ENCODE peak calls at places on chromosomes 5 and 9, in four cellular contexts. One of them, this sample, is unnamed.

GRCh38 chr9:136660971-136661540 is 1.7 kb upstream of the EGFL7 start:
- DNase-seq in A549: no peak
- DNase-seq in cardiac muscle cell: no peak
- DNase-seq in H1: no peak
- DNase-seq in this sample: no peak

GRCh38 chr9:71465392-71465791 is 302.9 kb downstream of the CEMIP2 start:
- DNase-seq in A549: no peak
- DNase-seq in cardiac muscle cell: no peak
- DNase-seq in H1: no peak
- DNase-seq in this sample: no peak

GRCh38 chr9:2979893-2980292 is 136.0 kb upstream of the PUM3 start:
- DNase-seq in A549: no peak
- DNase-seq in cardiac muscle cell: no peak
- DNase-seq in H1: no peak
- DNase-seq in this sample: no peak

GRCh38 chr5:171023508-171023907 is 161.7 kb downstream of the RANBP17 start:
- DNase-seq in A549: peak; percentile 10
- DNase-seq in cardiac muscle cell: no peak
- DNase-seq in H1: no peak
- DNase-seq in this sample: no peak

GRCh38 chr9:4750021-4750673 is 9.1 kb upstream of the AK3 start:
- DNase-seq in A549: peak; percentile 46
- DNase-seq in cardiac muscle cell: peak; percentile 67
- DNase-seq in H1: no peak
- DNase-seq in this sample: peak; percentile 55

GRCh38 chr5:67516959-67517358 is 320.4 kb upstream of the CD180 start:
- DNase-seq in A549: peak; percentile 12
- DNase-seq in cardiac muscle cell: peak; percentile 72
- DNase-seq in H1: no peak
- DNase-seq in this sample: peak; percentile 42

GRCh38 chr5:135447298-135447929 is at the start of gene DCANP1:
- DNase-seq in A549: no peak
- DNase-seq in cardiac muscle cell: no peak
- DNase-seq in H1: no peak
- DNase-seq in this sample: peak; percentile 19

GRCh38 chr5:133485468-133485867 is 126.9 kb downstream of the FSTL4 start:
- DNase-seq in A549: no peak
- DNase-seq in cardiac muscle cell: no peak
- DNase-seq in H1: no peak
- DNase-seq in this sample: no peak

GRCh38 chr5:65749956-65750355 is 28.0 kb downstream of the NLN start:
- DNase-seq in A549: no peak
- DNase-seq in cardiac muscle cell: no peak
- DNase-seq in H1: no peak
- DNase-seq in this sample: no peak

GRCh38 chr5:157177935-157178334 is 2.7 kb upstream of the ITK start:
- DNase-seq in A549: peak; percentile 4
- DNase-seq in cardiac muscle cell: no peak
- DNase-seq in H1: no peak
- DNase-seq in this sample: no peak
- H3K4me3 ChIP-seq in A549: no peak overlapping the region
- H3K4me3 ChIP-seq in cardiac muscle cell: no peak overlapping the region
- H3K4me3 ChIP-seq in H1: no peak overlapping the region
- H3K4me3 ChIP-seq in this sample: no peak overlapping the region

DNA sequence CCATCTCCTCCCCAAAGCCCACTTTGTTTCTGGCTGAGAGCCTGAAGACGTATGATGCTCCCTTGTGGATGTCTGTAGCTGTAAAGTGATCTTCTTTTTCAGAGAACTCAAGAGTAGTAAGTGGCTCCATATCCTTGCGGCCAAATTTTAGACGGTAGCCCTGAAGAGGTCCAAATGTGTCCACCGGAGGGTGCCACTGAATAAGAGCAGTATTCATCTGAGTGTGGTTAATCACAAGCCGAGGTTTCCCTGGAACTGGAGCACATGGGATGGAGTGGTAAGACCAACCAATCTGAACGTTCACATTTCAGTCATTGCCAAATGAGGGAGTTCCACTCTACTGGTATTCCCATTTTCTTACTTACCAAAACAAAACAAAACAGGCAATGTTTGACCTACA is 686.5 kb upstream of the DMAC1 start:
- DNase-seq in A549: peak; percentile 13
- DNase-seq in cardiac muscle cell: peak; percentile 58
- DNase-seq in H1: peak; percentile 50
- DNase-seq in this sample: peak; percentile 16
- TF ChIP-seq CTCF in A549: no peak
- TF ChIP-seq CTCF in cardiac muscle cell: peak; percentile 30
- TF ChIP-seq CTCF in H1: peak; percentile 73
- TF ChIP-seq CTCF in this sample: peak; percentile 51

DNA sequence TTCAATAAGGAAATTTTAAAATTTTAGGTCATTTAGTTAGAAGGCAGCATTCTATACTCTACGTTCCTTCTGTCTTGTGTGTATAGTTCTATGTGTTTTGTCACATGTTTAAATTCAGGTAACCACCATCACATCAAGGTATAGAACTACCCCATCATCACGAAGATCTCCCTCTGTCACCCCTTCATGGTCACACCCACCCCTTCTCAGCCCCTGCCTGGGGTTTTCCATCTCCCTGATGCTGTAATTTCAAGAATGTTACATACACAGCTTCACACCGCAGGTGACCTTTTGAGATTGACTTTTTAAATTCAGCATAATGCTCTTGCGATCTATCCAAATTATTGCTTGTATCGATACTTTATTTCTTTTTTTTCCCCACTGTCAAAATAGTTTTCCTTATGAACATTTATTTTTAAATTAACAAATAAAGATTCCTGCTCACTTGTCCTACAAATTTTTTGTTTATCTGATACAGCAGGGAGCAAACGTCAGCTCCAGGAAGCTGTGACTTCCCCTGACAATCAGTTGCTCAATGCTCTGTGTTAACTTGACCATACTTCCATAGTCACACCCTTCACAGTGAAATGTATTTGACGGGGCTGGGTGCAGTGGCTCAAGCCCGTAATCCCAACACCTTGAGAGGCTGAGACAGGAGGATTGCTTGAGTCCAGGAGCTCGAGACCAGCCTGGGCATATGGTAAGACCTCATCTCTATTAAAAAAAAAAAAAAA is 10.2 kb downstream of the BTNL8 start:
- DNase-seq in A549: no peak
- DNase-seq in cardiac muscle cell: no peak
- DNase-seq in H1: no peak
- DNase-seq in this sample: no peak
- H3K4me3 ChIP-seq in A549: no peak overlapping the region
- H3K4me3 ChIP-seq in cardiac muscle cell: no peak overlapping the region
- H3K4me3 ChIP-seq in H1: no peak overlapping the region
- H3K4me3 ChIP-seq in this sample: no peak overlapping the region

GRCh38 chr9:24614070-24614469 is 68.4 kb upstream of the IZUMO3 start:
- DNase-seq in A549: no peak
- DNase-seq in cardiac muscle cell: no peak
- DNase-seq in H1: no peak
- DNase-seq in this sample: peak; percentile 24
- TF ChIP-seq CTCF in A549: no peak
- TF ChIP-seq CTCF in cardiac muscle cell: no peak
- TF ChIP-seq CTCF in H1: peak; percentile 64
- TF ChIP-seq CTCF in this sample: peak; percentile 51

GRCh38 chr9:91966503-91966902 is 16.5 kb upstream of the ROR2 start:
- DNase-seq in A549: no peak
- DNase-seq in cardiac muscle cell: no peak
- DNase-seq in H1: no peak
- DNase-seq in this sample: peak; percentile 62
- H3K4me3 ChIP-seq in A549: no peak overlapping the region
- H3K4me3 ChIP-seq in cardiac muscle cell: no peak overlapping the region
- H3K4me3 ChIP-seq in H1: no peak overlapping the region
- H3K4me3 ChIP-seq in this sample: no peak overlapping the region

DNA sequence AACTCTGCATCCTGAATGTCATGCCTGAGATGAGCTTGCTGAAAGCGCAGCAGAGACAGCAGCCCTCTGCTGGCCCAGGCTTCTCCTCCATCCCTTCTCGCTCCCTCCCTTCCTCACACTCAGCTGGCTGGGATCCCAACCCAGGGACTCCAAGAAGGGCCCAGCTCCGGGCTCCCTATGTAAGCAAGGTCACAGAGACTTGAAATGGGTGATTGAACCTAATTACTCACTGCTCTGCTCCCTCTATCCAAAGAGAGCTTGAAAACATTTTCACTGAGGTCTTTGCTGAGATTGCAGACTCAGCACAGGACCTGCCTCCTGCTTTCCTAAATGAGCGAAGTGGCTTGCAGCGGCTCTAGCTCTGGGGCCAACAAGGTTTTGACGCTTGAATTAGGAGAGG is 42.8 kb downstream of the RAPGEF1 start:
- DNase-seq in A549: no peak
- DNase-seq in cardiac muscle cell: peak; percentile 46
- DNase-seq in H1: no peak
- DNase-seq in this sample: no peak
- TF ChIP-seq CTCF in A549: no peak
- TF ChIP-seq CTCF in cardiac muscle cell: peak; percentile 19
- TF ChIP-seq CTCF in H1: peak; percentile 22
- TF ChIP-seq CTCF in this sample: no peak